ENCODE peak calls at places on chromosomes 2 and 18, in four cellular contexts. B, E, D and X are unnamed samples.

GRCh38 chr2:141058552-141058951 is 1072.3 kb downstream of the LRP1B start:
- DNase-seq in B (no peak), D (no peak), E (no peak), X (no peak)

GRCh38 chr2:68031546-68032160 is 31.2 kb downstream of the C1D start:
- DNase-seq in E (no peak), D (peak; percentile 63), B (no peak), X (peak; percentile 79)

GRCh38 chr2:86243950-86244733 is 44.9 kb downstream of the MRPL35 start:
- DNase-seq in E (no peak), D (no peak), B (no peak), X (no peak)

GRCh38 chr2:229433351-229433750 is 162.3 kb upstream of the PID1 start:
- DNase-seq in B (no peak), D (no peak), E (no peak), X (no peak)

GRCh38 chr18:63888473-63889190 is 1.1 kb downstream of the SERPINB2 start:
- DNase-seq in E (no peak), D (no peak), B (no peak), X (no peak)

GRCh38 chr2:235026649-235027557 is 75.1 kb downstream of the SH3BP4 start:
- DNase-seq in B (peak; percentile 48), D (no peak), E (peak; percentile 98), X (peak; percentile 21)

GRCh38 chr2:101844055-101844635 is 146.6 kb downstream of the MAP4K4 start:
- DNase-seq in D (no peak), E (no peak), B (no peak), X (peak; percentile 81)

GRCh38 chr18:44876024-44876423 is 195.3 kb downstream of the SETBP1 start:
- DNase-seq in B (no peak), E (no peak), D (no peak), X (no peak)

GRCh38 chr2:54336977-54337255 is 80.9 kb upstream of the TSPYL6 start:
- DNase-seq in B (no peak), E (no peak), D (no peak), X (no peak)

GRCh38 chr2:220090050-220090449 is 462.6 kb downstream of the SLC4A3 start:
- DNase-seq in B (no peak), D (no peak), E (no peak), X (no peak)

GRCh38 chr2:85342156-85342555 is 12.2 kb downstream of the RETSAT start:
- DNase-seq in D (no peak), B (no peak), E (no peak), X (no peak)

GRCh38 chr18:72543362-72544055 is 633 bp downstream of the CBLN2 start:
- DNase-seq in D (no peak), E (peak; percentile 55), B (no peak), X (peak; percentile 10)

GRCh38 chr2:240956161-240956934 is 42.1 kb upstream of the SNED1 start:
- DNase-seq in D (no peak), E (no peak), B (no peak), X (no peak)

GRCh38 chr2:239146011-239146641 is 254.7 kb downstream of the HDAC4 start:
- DNase-seq in E (peak; percentile 48), B (no peak), D (no peak), X (no peak)

GRCh38 chr18:61334491-61334850 is 1.2 kb downstream of the CDH20 start:
- DNase-seq in D (no peak), E (no peak), B (no peak), X (no peak)

GRCh38 chr18:22286576-22286975 is 117.2 kb downstream of the GATA6 start:
- DNase-seq in D (peak; percentile 14), B (peak; percentile 81), E (no peak), X (peak; percentile 37)

GRCh38 chr2:159103411-159103810 is 135.0 kb downstream of the TANC1 start:
- DNase-seq in D (no peak), B (no peak), E (no peak), X (no peak)

GRCh38 chr2:163693484-163693883 is 42.3 kb downstream of the FIGN start:
- DNase-seq in B (no peak), D (no peak), E (no peak), X (no peak)

GRCh38 chr2:113755690-113756063 is 765 bp downstream of the SLC35F5 start:
- DNase-seq in D (peak; percentile 13), B (no peak), E (no peak), X (peak; percentile 73)

GRCh38 chr18:3114456-3114855 is 101.5 kb upstream of the LPIN2 start:
- DNase-seq in E (no peak), D (no peak), B (no peak), X (no peak)

GRCh38 chr2:44825702-44826101 is 115.8 kb upstream of the SIX3 start:
- DNase-seq in E (no peak), D (peak; percentile 24), B (no peak), X (no peak)

GRCh38 chr2:238945433-238946150 is 97.7 kb downstream of the TWIST2 start:
- DNase-seq in D (peak; percentile 76), B (peak; percentile 57), E (no peak), X (peak; percentile 65)

GRCh38 chr2:111944536-111945210 is 46.3 kb downstream of the MERTK start:
- DNase-seq in D (no peak), E (no peak), B (no peak), X (no peak)

GRCh38 chr2:200199005-200199404 is 107.5 kb upstream of the SPATS2L start:
- DNase-seq in B (no peak), D (no peak), E (no peak), X (no peak)

GRCh38 chr2:148965596-148966431 is 72.7 kb upstream of the LYPD6B start:
- DNase-seq in D (no peak), B (peak; percentile 41), E (no peak), X (no peak)

GRCh38 chr2:179410552-179411356 is 146.1 kb upstream of the SESTD1 start:
- DNase-seq in D (peak; percentile 82), E (no peak), B (peak; percentile 39), X (peak; percentile 60)

GRCh38 chr18:62521082-62521481 is 1.7 kb upstream of the ZCCHC2 start:
- DNase-seq in B (no peak), D (no peak), E (no peak), X (no peak)

GRCh38 chr18:22324191-22325131 is 93.3 kb downstream of the CTAGE1 start:
- DNase-seq in B (peak; percentile 79), E (peak; percentile 49), D (peak; percentile 70), X (peak; percentile 72)

GRCh38 chr2:150850641-150851040 is 363.2 kb upstream of the RND3 start:
- DNase-seq in D (no peak), B (no peak), E (no peak), X (no peak)

GRCh38 chr2:218281449-218281848 is 10.9 kb downstream of the TMBIM1 start:
- DNase-seq in D (no peak), E (no peak), B (peak; percentile 78), X (no peak)

GRCh38 chr2:182452456-182452990 is 25.7 kb upstream of the PDE1A start:
- DNase-seq in D (no peak), E (no peak), B (no peak), X (no peak)

GRCh38 chr2:139992078-139992477 is 1211.9 kb upstream of the NXPH2 start:
- DNase-seq in E (peak; percentile 18), B (no peak), D (no peak), X (no peak)

GRCh38 chr2:96546797-96547196 is 10.2 kb downstream of the ARID5A start:
- DNase-seq in D (no peak), E (no peak), B (no peak), X (no peak)

GRCh38 chr2:168116448-168116847 is 130.9 kb downstream of the STK39 start:
- DNase-seq in E (no peak), D (no peak), B (no peak), X (no peak)

GRCh38 chr2:3443083-3443482 is 63.6 kb downstream of the TRAPPC12 start:
- DNase-seq in E (no peak), B (no peak), D (no peak), X (no peak)

GRCh38 chr2:205352120-205352519 is 330.2 kb upstream of the NRP2 start:
- DNase-seq in B (no peak), D (no peak), E (no peak), X (no peak)

GRCh38 chr2:17550907-17551306 is 10.4 kb downstream of the VSNL1 start:
- DNase-seq in D (no peak), B (no peak), E (no peak), X (no peak)

GRCh38 chr2:17543848-17544645 is 3.6 kb downstream of the VSNL1 start:
- DNase-seq in E (no peak), B (no peak), D (no peak), X (no peak)

GRCh38 chr2:17547237-17547636 is 6.7 kb downstream of the VSNL1 start:
- DNase-seq in E (no peak), B (no peak), D (no peak), X (no peak)

GRCh38 chr2:17545680-17546613 is 5.5 kb downstream of the VSNL1 start:
- DNase-seq in D (no peak), B (no peak), E (no peak), X (no peak)

GRCh38 chr2:17547737-17548136 is 7.2 kb downstream of the VSNL1 start:
- DNase-seq in E (no peak), D (no peak), B (no peak), X (no peak)
- H3K27ac ChIP-seq in E (no peak overlapping the region), D (no peak overlapping the region), B (no peak overlapping the region), X (no peak overlapping the region)

DNA sequence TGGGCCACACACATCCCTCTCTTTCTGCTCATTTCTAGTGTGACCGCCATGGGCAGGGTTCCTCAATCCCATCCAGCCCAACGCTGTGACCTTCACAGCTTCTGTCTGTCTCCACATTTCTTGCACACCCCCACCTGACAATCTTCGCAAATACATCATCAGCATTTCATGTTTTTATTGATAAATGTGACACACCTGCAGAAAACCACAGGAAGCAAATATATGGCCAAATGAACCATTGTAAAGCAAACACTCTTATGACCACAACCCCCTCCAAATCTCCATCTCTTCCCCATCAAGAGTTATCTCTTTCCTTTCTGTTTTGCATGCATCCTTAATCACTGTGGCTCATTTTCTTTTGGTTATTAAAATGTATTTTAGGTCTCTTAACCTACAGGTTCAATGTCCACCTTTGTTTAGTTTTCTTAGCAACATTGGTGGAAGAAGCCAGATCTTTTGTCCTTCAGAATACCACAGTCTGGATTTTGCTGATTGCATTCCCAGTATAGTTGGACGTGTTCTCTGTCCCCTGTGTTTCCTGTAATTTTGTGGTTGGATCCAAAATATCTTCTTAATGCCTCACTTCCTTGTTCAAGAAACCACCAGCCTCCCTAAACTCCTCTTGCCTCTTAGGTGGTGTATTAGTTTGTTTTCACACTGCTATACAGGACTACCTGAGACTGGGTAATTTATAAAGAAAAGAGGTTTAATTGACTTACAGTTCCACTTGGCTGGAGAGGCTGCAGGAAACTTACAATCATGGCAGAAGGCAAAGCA is 9.8 kb upstream of the NCK2 start:
- DNase-seq in E (no peak), D (no peak), B (no peak), X (no peak)
- H3K27ac ChIP-seq in E (no peak overlapping the region), D (no peak overlapping the region), B (no peak overlapping the region), X (no peak overlapping the region)

GRCh38 chr18:74204543-74205152 is 56.3 kb downstream of the TIMM21 start:
- DNase-seq in E (no peak), D (no peak), B (no peak), X (no peak)
- H3K27ac ChIP-seq in E (no peak overlapping the region), D (no peak overlapping the region), B (no peak overlapping the region), X (no peak overlapping the region)

GRCh38 chr2:9430316-9431293 is 7.2 kb downstream of the CPSF3 start:
- DNase-seq in E (no peak), B (no peak), D (no peak), X (peak; percentile 32)
- H3K27ac ChIP-seq in E (no peak overlapping the region), B (no peak overlapping the region), D (peak overlapping the region; percentile 36), X (peak overlapping the region; percentile 2)